ENCODE peak calls at places on chromosomes 13 and 19, in seven cellular contexts. T is mucosa of descending colon; P is lung; E is WTC11; Y is RWPE2; G is activated T-helper 17 cell treated with anti-CD3 and anti-CD28 coated beads, Interleukin-2, amount 50 U/mL, for 72 hours; B is T-helper 17 cell. S is an unnamed sample.

GRCh38 chr13:100274942-100275506 is 186.1 kb downstream of the PCCA start:
- ATAC-seq in E (peak), B (no peak), Y (peak), G (no peak), P (no peak), T (no peak), S (no peak)

GRCh38 chr13:113562866-113563265 is 21.7 kb upstream of the TFDP1 start:
- ATAC-seq in G (no peak), T (no peak), B (no peak), P (no peak), Y (no peak), E (no peak), S (no peak)

GRCh38 chr19:21328402-21328801 is 808 bp downstream of the ZNF708 start:
- ATAC-seq in G (no peak), E (no peak), B (peak), Y (no peak), P (no peak), T (peak), S (no peak)

GRCh38 chr13:46296465-46296822 is 84.7 kb downstream of the LRRC63 start:
- ATAC-seq in P (no peak), G (peak), T (peak), B (no peak), Y (no peak), E (no peak), S (no peak)

GRCh38 chr19:5983367-5983955 is 5.5 kb upstream of the RANBP3 start:
- ATAC-seq in E (no peak), P (no peak), G (no peak), B (no peak), Y (no peak), T (no peak), S (peak)

GRCh38 chr13:37068962-37069361 is 9.5 kb upstream of the SUPT20H start:
- ATAC-seq in P (no peak), B (no peak), Y (no peak), T (no peak), E (no peak), G (no peak), S (no peak)

GRCh38 chr13:44932171-44932849 is 57.0 kb downstream of the NUFIP1 start:
- ATAC-seq in P (no peak), E (no peak), B (no peak), G (no peak), T (no peak), Y (peak), S (no peak)

GRCh38 chr19:38513762-38514167 is 80.3 kb downstream of the RYR1 start:
- ATAC-seq in T (no peak), B (peak), E (no peak), P (no peak), G (peak), Y (no peak), S (no peak)

GRCh38 chr13:96678801-96679200 is 315.5 kb downstream of the OXGR1 start:
- ATAC-seq in P (no peak), Y (no peak), E (no peak), B (no peak), G (no peak), T (no peak), S (no peak)

GRCh38 chr19:18833849-18834643 is 2.3 kb downstream of the UPF1 start:
- ATAC-seq in G (no peak), E (no peak), Y (no peak), B (no peak), T (peak), P (no peak), S (peak)

GRCh38 chr19:27774827-27775226 is 1438.1 kb downstream of the UQCRFS1 start:
- ATAC-seq in G (no peak), P (no peak), B (no peak), Y (no peak), T (no peak), E (peak), S (peak)

GRCh38 chr19:8307965-8308866 is at the start of gene CD320:
- ATAC-seq in P (peak), E (peak), B (peak), Y (peak), T (peak), G (peak), S (peak)

GRCh38 chr13:41512441-41512840 is 55.1 kb downstream of the RGCC start:
- ATAC-seq in T (peak), B (no peak), E (peak), P (no peak), Y (no peak), G (no peak), S (no peak)

GRCh38 chr19:30374791-30375650 is 2.8 kb downstream of the ZNF536 start:
- ATAC-seq in B (no peak), E (peak), Y (no peak), T (no peak), G (no peak), P (no peak), S (no peak)

GRCh38 chr13:114015608-114016295 is 41.9 kb upstream of the C13orf46 start:
- ATAC-seq in B (no peak), Y (peak), G (peak), T (peak), E (no peak), P (no peak), S (peak)

GRCh38 chr13:113653264-113654174 is 4.5 kb downstream of the ATP4B start:
- ATAC-seq in E (no peak), B (no peak), T (no peak), Y (no peak), P (no peak), G (no peak), S (no peak)

GRCh38 chr19:9671654-9672053 is 3.2 kb downstream of the ZNF562 start:
- ATAC-seq in P (no peak), E (no peak), T (no peak), B (no peak), Y (no peak), G (peak), S (no peak)

GRCh38 chr19:15563325-15563794 is 51.7 kb upstream of the CYP4F8 start:
- ATAC-seq in E (no peak), G (no peak), B (no peak), Y (peak), P (no peak), T (peak), S (peak)

GRCh38 chr13:54489359-54489758 is 1460.7 kb downstream of the OLFM4 start:
- ATAC-seq in G (no peak), E (no peak), B (no peak), T (no peak), P (no peak), Y (no peak), S (no peak)

GRCh38 chr19:12924621-12925310 is 5.7 kb upstream of the SYCE2 start:
- ATAC-seq in Y (no peak), P (no peak), E (no peak), G (no peak), B (no peak), T (no peak), S (no peak)

GRCh38 chr19:35247526-35248309 is 1.1 kb upstream of the LSR start:
- ATAC-seq in T (peak), E (peak), B (peak), G (peak), Y (peak), P (peak), S (peak)

GRCh38 chr13:46598140-46598819 is 45.3 kb downstream of the LRCH1 start:
- ATAC-seq in E (no peak), P (no peak), B (no peak), G (peak), T (peak), Y (no peak), S (no peak)

GRCh38 chr19:55452381-55453325 is 8.8 kb downstream of the ISOC2 start:
- ATAC-seq in P (peak), G (peak), Y (peak), B (peak), T (peak), E (peak), S (peak)

GRCh38 chr13:95535243-95535642 is 17.3 kb upstream of the CLDN10 start:
- ATAC-seq in T (peak), E (no peak), P (peak), G (peak), Y (peak), B (no peak), S (peak)

GRCh38 chr19:30584121-30584520 is 211.9 kb downstream of the ZNF536 start:
- ATAC-seq in G (no peak), Y (no peak), E (no peak), T (no peak), B (no peak), P (no peak), S (no peak)

GRCh38 chr13:86757236-86757978 is 913.8 kb upstream of the SLITRK5 start:
- ATAC-seq in G (peak), T (no peak), B (peak), Y (peak), E (peak), P (no peak), S (no peak)

GRCh38 chr13:38969187-38969586 is 21.4 kb downstream of the STOML3 start:
- ATAC-seq in T (no peak), G (no peak), B (no peak), Y (no peak), P (no peak), E (peak), S (no peak)

GRCh38 chr19:750640-751423 is at the start of gene MISP:
- ATAC-seq in Y (peak), T (peak), P (no peak), G (no peak), B (no peak), E (peak), S (peak)

GRCh38 chr19:49677901-49678674 is 1.0 kb downstream of the PRMT1 start:
- ATAC-seq in Y (no peak), E (peak), P (no peak), B (peak), G (peak), T (no peak), S (peak)

GRCh38 chr13:49502954-49503353 is 7.2 kb downstream of the PHF11 start:
- ATAC-seq in G (no peak), Y (no peak), B (no peak), T (no peak), E (no peak), P (no peak), S (no peak)

GRCh38 chr13:42990991-42991891 is 800 bp downstream of the EPSTI1 start:
- ATAC-seq in P (no peak), E (no peak), B (no peak), G (no peak), Y (peak), T (peak), S (peak)

GRCh38 chr13:91592050-91593014 is 193.9 kb downstream of the GPC5 start:
- ATAC-seq in Y (peak), B (no peak), E (peak), P (no peak), G (no peak), T (no peak), S (no peak)

GRCh38 chr13:23567792-23568480 is 2.3 kb upstream of the TNFRSF19 start:
- ATAC-seq in P (no peak), T (no peak), Y (no peak), B (no peak), G (no peak), E (peak), S (no peak)

GRCh38 chr13:95931300-95932025 is 121.7 kb downstream of the UGGT2 start:
- ATAC-seq in Y (no peak), P (no peak), B (no peak), T (no peak), E (no peak), G (no peak), S (no peak)

GRCh38 chr13:85093808-85094207 is 705.4 kb downstream of the SLITRK6 start:
- ATAC-seq in G (no peak), B (no peak), P (no peak), E (no peak), Y (no peak), T (no peak), S (peak)

S was measured in esophagus mucosa.